ENCODE peak calls at places on chromosomes 13 and 19, in seven cellular contexts. X is CD4-positive, CD25-positive, alpha-beta regulatory T cell; L is uterus; P is GM23248; U is psoas muscle; J is H1; M is left lung. B is an unnamed sample.
A peak's percentile ranks its signal among the peaks of the same experiment; 100 is the strongest.

GRCh38 chr13:98576215-98576945 is 527 bp downstream of the STK24 start:
- DNase-seq in X (peak; percentile 78), L (peak; percentile 61), P (peak; percentile 67), U (peak; percentile 57), J (no peak), M (peak; percentile 55), B (peak; percentile 26)

GRCh38 chr13:86476656-86477055 is 677.4 kb upstream of the SLITRK6 start:
- DNase-seq in X (no peak), L (no peak), P (no peak), U (no peak), J (no peak), M (no peak), B (no peak)

GRCh38 chr13:24301911-24302310 is 7.5 kb upstream of the C1QTNF9 start:
- DNase-seq in X (no peak), L (no peak), P (no peak), U (no peak), J (no peak), M (no peak), B (no peak)

GRCh38 chr13:91017031-91017668 is 330.3 kb upstream of the MIR17HG start:
- DNase-seq in X (peak; percentile 23), L (no peak), P (peak; percentile 52), U (peak; percentile 13), J (peak; percentile 31), M (no peak), B (no peak)

GRCh38 chr13:25905411-25906010 is 146.3 kb downstream of the SHISA2 start:
- DNase-seq in X (no peak), L (no peak), P (no peak), U (no peak), J (no peak), M (no peak), B (no peak)

GRCh38 chr19:33665776-33666175 is 44.0 kb downstream of the CHST8 start:
- DNase-seq in X (no peak), L (no peak), P (no peak), U (no peak), J (no peak), M (no peak), B (no peak)

GRCh38 chr19:36128392-36128736 is 11.5 kb upstream of the CAPNS1 start:
- DNase-seq in X (no peak), L (no peak), P (no peak), U (peak; percentile 37), J (no peak), M (no peak), B (no peak)

GRCh38 chr19:511101-511841 is 4.0 kb downstream of the TPGS1 start:
- DNase-seq in X (peak; percentile 94), L (no peak), P (peak; percentile 42), U (no peak), J (no peak), M (no peak), B (peak; percentile 81)

GRCh38 chr13:112857914-112858490 is 111.0 kb upstream of the MCF2L start:
- DNase-seq in X (no peak), L (peak; percentile 11), P (no peak), U (no peak), J (no peak), M (peak; percentile 25), B (no peak)

GRCh38 chr13:48595330-48596127 is 58.2 kb upstream of the CYSLTR2 start:
- DNase-seq in X (peak; percentile 79), L (peak; percentile 38), P (peak; percentile 77), U (peak; percentile 21), J (no peak), M (peak; percentile 50), B (peak; percentile 29)

GRCh38 chr19:57395710-57396109 is 6.1 kb downstream of the ZNF548 start:
- DNase-seq in X (no peak), L (no peak), P (no peak), U (no peak), J (no peak), M (no peak), B (no peak)

GRCh38 chr19:57403737-57404537 is 7.0 kb upstream of the ZNF17 start:
- DNase-seq in X (no peak), L (no peak), P (no peak), U (no peak), J (no peak), M (no peak), B (no peak)

DNA sequence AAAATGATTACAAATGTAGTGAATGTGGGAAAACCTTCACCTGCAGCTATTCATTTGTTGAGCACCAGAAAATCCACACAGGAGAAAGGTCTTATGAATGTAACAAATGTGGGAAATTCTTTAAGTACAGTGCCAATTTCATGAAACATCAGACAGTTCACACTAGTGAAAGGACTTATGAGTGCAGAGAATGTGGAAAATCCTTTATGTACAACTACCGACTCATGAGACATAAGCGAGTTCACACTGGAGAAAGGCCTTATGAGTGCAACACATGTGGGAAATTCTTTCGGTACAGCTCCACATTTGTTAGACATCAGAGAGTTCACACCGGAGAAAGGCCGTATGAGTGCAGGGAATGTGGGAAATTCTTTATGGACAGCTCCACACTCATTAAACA is 9.2 kb downstream of the ZNF548 start:
- DNase-seq in X (no peak), L (no peak), P (no peak), U (no peak), J (no peak), M (no peak), B (no peak)
- H3K9me3 ChIP-seq in X (peaks cover 86% of the 10 kb centered on the region), L (peaks cover 76% of the 10 kb centered on the region), P (no peaks in the 10 kb centered on the region), U (peaks cover 46% of the 10 kb centered on the region), J (no peaks in the 10 kb centered on the region), M (peaks cover 61% of the 10 kb centered on the region), B (no peaks in the 10 kb centered on the region)

GRCh38 chr13:19053561-19053960 is 128.1 kb downstream of the TUBA3C start:
- DNase-seq in X (no peak), L (no peak), P (no peak), U (no peak), J (no peak), M (no peak), B (no peak)
- H3K9me3 ChIP-seq in X (no peaks in the 10 kb centered on the region), L (no peaks in the 10 kb centered on the region), P (no peaks in the 10 kb centered on the region), U (no peaks in the 10 kb centered on the region), J (peaks cover 83% of the 10 kb centered on the region), M (peaks cover 11% of the 10 kb centered on the region), B (no peaks in the 10 kb centered on the region)

GRCh38 chr13:19182536-19182935 is 912 bp upstream of the TUBA3C start:
- DNase-seq in X (no peak), L (no peak), P (no peak), U (no peak), J (no peak), M (no peak), B (no peak)

GRCh38 chr13:19185086-19185864 is 3.7 kb upstream of the TUBA3C start:
- DNase-seq in X (no peak), L (no peak), P (no peak), U (no peak), J (no peak), M (no peak), B (no peak)

GRCh38 chr13:19183676-19184075 is 2.1 kb upstream of the TUBA3C start:
- DNase-seq in X (no peak), L (no peak), P (no peak), U (no peak), J (no peak), M (no peak), B (no peak)

GRCh38 chr13:19185865-19186645 is 4.4 kb upstream of the TUBA3C start:
- DNase-seq in X (no peak), L (no peak), P (no peak), U (no peak), J (no peak), M (no peak), B (no peak)

GRCh38 chr13:19184176-19184575 is 2.6 kb upstream of the TUBA3C start:
- DNase-seq in X (no peak), L (no peak), P (no peak), U (no peak), J (no peak), M (no peak), B (no peak)
- H3K9me3 ChIP-seq in X (no peaks in the 10 kb centered on the region), L (no peaks in the 10 kb centered on the region), P (no peaks in the 10 kb centered on the region), U (no peaks in the 10 kb centered on the region), J (peaks cover 53% of the 10 kb centered on the region), M (peaks cover 17% of the 10 kb centered on the region), B (no peaks in the 10 kb centered on the region)

GRCh38 chr19:23522431-23522830 is 127.2 kb upstream of the ZNF91 start:
- DNase-seq in X (no peak), L (no peak), P (no peak), U (no peak), J (no peak), M (no peak), B (no peak)
- H3K9me3 ChIP-seq in X (peaks cover 14% of the 10 kb centered on the region), L (no peaks in the 10 kb centered on the region), P (no peaks in the 10 kb centered on the region), U (no peaks in the 10 kb centered on the region), J (peaks cover 51% of the 10 kb centered on the region), M (peaks cover 35% of the 10 kb centered on the region), B (no peaks in the 10 kb centered on the region)

DNA sequence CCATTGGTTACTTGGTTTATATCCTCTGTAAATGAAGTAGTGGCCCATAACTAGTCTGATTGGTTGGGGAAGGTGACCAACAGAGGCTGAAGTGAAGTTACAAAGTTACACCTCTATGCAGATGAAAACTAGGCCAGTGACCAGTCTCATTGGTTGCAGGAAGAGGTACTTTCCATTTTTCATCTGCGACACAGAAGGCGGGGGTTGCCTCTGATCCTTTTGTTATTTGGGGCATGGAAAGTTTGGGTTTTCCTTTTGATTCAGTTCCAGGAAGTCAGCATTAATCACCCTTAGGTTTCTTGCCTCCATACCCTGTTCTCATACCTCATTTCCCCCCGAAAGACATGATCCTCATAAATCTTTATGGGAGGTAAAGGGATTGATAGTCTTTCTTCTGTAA is 20.2 kb downstream of the ZNF544 start:
- DNase-seq in X (no peak), L (no peak), P (no peak), U (no peak), J (no peak), M (no peak), B (no peak)
- H3K9me3 ChIP-seq in X (peaks cover 96% of the 10 kb centered on the region), L (peaks cover 100% of the 10 kb centered on the region), P (peaks cover 15% of the 10 kb centered on the region), U (peaks cover 99% of the 10 kb centered on the region), J (peaks cover 76% of the 10 kb centered on the region), M (peaks cover 100% of the 10 kb centered on the region), B (peaks cover 26% of the 10 kb centered on the region)